ENCODE peak calls at places on chromosome 11, in ten cellular contexts. K is renal cortical epithelial cell; O is stimulated activated CD4-positive, alpha-beta T cell treated with anti-CD3 and anti-CD28 coated beads, Interleukin-12 subunit alpha, Interleukin-12 subunit beta, amount 100 ng/mL, for 4 hours; F is activated naive CD8-positive, alpha-beta T cell treated with anti-CD3 and anti-CD28 coated beads, Interleukin-2, amount 50 U/mL, for 24 hours; U is cardiac fibroblast; N is HFFc6; W is activated gamma-delta T cell treated with Interleukin-2 at 50 U/mL for 16 hours; X is vagina; T is hepatic stellate cell; S is activated CD4-positive, alpha-beta T cell treated with anti-CD3 and anti-CD28 coated beads, Interleukin-2, amount 50 U/mL, for 1 hour. V is an unnamed sample.
A peak's percentile ranks its signal among the peaks of the same experiment; 100 is the strongest.

GRCh38 chr11:56624661-56625110 is 10.0 kb upstream of the OR5M1 start:
- DNase-seq in S (no peak), W (no peak), T (peak; percentile 26), X (no peak), O (no peak), N (peak; percentile 70), F (no peak), U (peak; percentile 31), K (peak; percentile 69), V (peak; percentile 36)

GRCh38 chr11:47977651-47978050 is 2.7 kb upstream of the PTPRJ start:
- DNase-seq in N (no peak), F (no peak), T (no peak), U (no peak), O (no peak), W (no peak), S (no peak), X (no peak), K (peak; percentile 52), V (no peak)

GRCh38 chr11:31806186-31806943 is 4.8 kb downstream of the PAX6 start:
- DNase-seq in S (no peak), F (no peak), K (no peak), U (no peak), T (no peak), X (peak; percentile 64), W (no peak), O (no peak), N (no peak), V (peak; percentile 35)

GRCh38 chr11:120285256-120285655 is 39.8 kb upstream of the TLCD5 start:
- DNase-seq in X (no peak), F (no peak), T (no peak), U (no peak), K (no peak), N (no peak), W (no peak), S (no peak), O (no peak), V (no peak)

GRCh38 chr11:116171271-116172140 is 601.3 kb downstream of the BUD13 start:
- DNase-seq in S (no peak), U (no peak), F (no peak), W (no peak), K (no peak), T (no peak), N (no peak), O (no peak), X (peak; percentile 79), V (no peak)

GRCh38 chr11:57071829-57072228 is 83.1 kb downstream of the OR5AK2 start:
- DNase-seq in T (no peak), F (no peak), N (peak; percentile 57), K (peak; percentile 30), W (no peak), X (no peak), U (peak; percentile 76), O (no peak), S (no peak), V (peak; percentile 33)

GRCh38 chr11:6431861-6432260 is 8.9 kb downstream of the HPX start:
- DNase-seq in T (peak; percentile 71), X (no peak), K (peak; percentile 68), S (no peak), W (no peak), N (peak; percentile 84), O (no peak), F (no peak), U (peak; percentile 66), V (peak; percentile 86)

GRCh38 chr11:26578998-26579635 is 7.1 kb upstream of the MUC15 start:
- DNase-seq in S (no peak), F (no peak), X (no peak), N (no peak), W (no peak), T (no peak), O (no peak), K (no peak), U (peak; percentile 16), V (no peak)

GRCh38 chr11:44306469-44307244 is 3.3 kb downstream of the ALX4 start:
- DNase-seq in K (no peak), T (no peak), W (no peak), S (no peak), X (no peak), N (no peak), U (no peak), F (no peak), O (no peak), V (no peak)

GRCh38 chr11:108768370-108768769 is 103.5 kb downstream of the DDX10 start:
- DNase-seq in U (peak; percentile 66), F (no peak), X (no peak), N (no peak), S (no peak), K (no peak), O (no peak), T (no peak), W (no peak), V (no peak)

GRCh38 chr11:413120-414081 is 1.4 kb downstream of the SIGIRR start:
- DNase-seq in O (no peak), N (no peak), F (no peak), X (no peak), S (no peak), T (no peak), U (no peak), W (no peak), K (no peak), V (no peak)

GRCh38 chr11:33835143-33835878 is 56.6 kb downstream of the LMO2 start:
- DNase-seq in W (no peak), O (no peak), X (no peak), F (no peak), S (no peak), T (peak; percentile 69), N (peak; percentile 84), U (peak; percentile 58), K (peak; percentile 85), V (peak; percentile 80)

GRCh38 chr11:10294289-10294953 is 402 bp upstream of the SBF2 start:
- DNase-seq in F (no peak), K (peak; percentile 77), S (no peak), W (no peak), X (no peak), T (peak; percentile 51), N (peak; percentile 38), O (no peak), U (peak; percentile 88), V (peak; percentile 62)